ENCODE peak calls at places on chromosomes 12 and 14, in nine cellular contexts. O is fibroblast of pulmonary artery, U is GM23338, B is Peyer's patch, H is pancreas, Y is fibroblast of mammary gland, L is HFF-Myc, F is GM06990, T is AG09309. Z is an unnamed sample.

GRCh38 chr12:9707864-9708808 is 24.8 kb downstream of the CLECL1 start:
- DNase-seq in B (no peak), Y (peak; percentile 65), U (peak; percentile 85), H (peak; percentile 33), T (peak; percentile 8), L (peak; percentile 26), O (peak; percentile 76), F (no peak), Z (no peak)

GRCh38 chr12:94783862-94784261 is 133.5 kb upstream of the TMCC3 start:
- DNase-seq in B (no peak), T (no peak), F (peak; percentile 15), U (no peak), H (no peak), O (peak; percentile 37), L (no peak), Y (peak; percentile 59), Z (no peak)

GRCh38 chr12:110258466-110258865 is 22.6 kb upstream of the ATP2A2 start:
- DNase-seq in T (no peak), B (no peak), L (no peak), F (no peak), O (no peak), U (no peak), H (no peak), Y (no peak), Z (no peak)

GRCh38 chr12:3105690-3106479 is 28.7 kb downstream of the TSPAN9 start:
- DNase-seq in Y (no peak), L (no peak), B (no peak), T (no peak), H (no peak), O (no peak), F (no peak), U (no peak), Z (no peak)

GRCh38 chr14:77376380-77376770 is 519 bp downstream of the TMED8 start:
- DNase-seq in B (no peak), Y (no peak), F (no peak), H (peak; percentile 18), T (no peak), O (no peak), L (no peak), U (peak; percentile 49), Z (no peak)

GRCh38 chr12:48000878-48001321 is 3.4 kb downstream of the COL2A1 start:
- DNase-seq in H (no peak), F (no peak), O (peak; percentile 69), Y (peak; percentile 69), T (peak; percentile 16), B (peak; percentile 51), L (no peak), U (peak; percentile 84), Z (peak; percentile 10)

GRCh38 chr12:107429006-107429698 is 256.4 kb upstream of the PWP1 start:
- DNase-seq in O (no peak), F (no peak), T (no peak), H (peak; percentile 41), L (no peak), Y (no peak), B (peak; percentile 63), U (no peak), Z (no peak)

GRCh38 chr12:22588817-22589216 is 36.2 kb upstream of the ETNK1 start:
- DNase-seq in F (no peak), L (peak; percentile 14), H (no peak), O (no peak), T (no peak), B (no peak), U (no peak), Y (no peak), Z (no peak)

GRCh38 chr14:39876935-39877334 is 444.7 kb upstream of the FBXO33 start:
- DNase-seq in O (no peak), Y (no peak), L (no peak), F (no peak), B (no peak), T (no peak), H (no peak), U (no peak), Z (no peak)

GRCh38 chr14:99737451-99737951 is 53.4 kb downstream of the CYP46A1 start:
- DNase-seq in B (no peak), F (no peak), L (no peak), Y (no peak), T (no peak), H (peak; percentile 69), U (no peak), O (peak; percentile 28), Z (no peak)

GRCh38 chr12:116426391-116427136 is 132.6 kb upstream of the MAP1LC3B2 start:
- DNase-seq in O (peak; percentile 98), U (peak; percentile 89), B (no peak), L (peak; percentile 94), T (peak; percentile 96), F (no peak), Y (peak; percentile 98), H (peak; percentile 30), Z (no peak)

GRCh38 chr12:101671157-101671791 is 26.2 kb upstream of the CHPT1 start:
- DNase-seq in T (no peak), F (peak; percentile 22), Y (no peak), O (no peak), U (no peak), B (no peak), L (no peak), H (peak; percentile 17), Z (peak; percentile 31)

GRCh38 chr14:72745546-72745945 is 148.4 kb downstream of the DPF3 start:
- DNase-seq in T (no peak), Y (peak; percentile 93), U (no peak), O (peak; percentile 76), L (no peak), H (no peak), F (no peak), B (no peak), Z (no peak)

GRCh38 chr12:86801439-86801838 is 545.2 kb upstream of the MGAT4C start:
- DNase-seq in L (no peak), Y (no peak), B (no peak), H (no peak), F (no peak), O (no peak), U (no peak), T (no peak), Z (no peak)

GRCh38 chr12:87165733-87166375 is 863.3 kb downstream of the C12orf50 start:
- DNase-seq in Y (no peak), T (no peak), O (no peak), U (no peak), L (no peak), F (no peak), B (no peak), H (no peak), Z (no peak)

GRCh38 chr14:92638904-92639303 is 109.5 kb downstream of the LGMN start:
- DNase-seq in T (no peak), F (no peak), Y (no peak), O (no peak), H (no peak), B (no peak), U (no peak), L (no peak), Z (no peak)

GRCh38 chr12:72288436-72288835 is 16.3 kb downstream of the TRHDE start:
- DNase-seq in U (no peak), Y (no peak), B (no peak), L (no peak), O (no peak), T (no peak), F (no peak), H (no peak), Z (no peak)

GRCh38 chr14:56846970-56847928 is 37.0 kb upstream of the OTX2 start:
- DNase-seq in H (no peak), T (no peak), Y (no peak), U (peak; percentile 95), B (no peak), O (no peak), F (no peak), L (no peak), Z (no peak)

GRCh38 chr14:56841611-56842010 is 31.3 kb upstream of the OTX2 start:
- DNase-seq in U (no peak), Y (no peak), T (no peak), B (no peak), L (no peak), H (no peak), F (no peak), O (no peak), Z (no peak)

GRCh38 chr14:56840221-56840620 is 29.9 kb upstream of the OTX2 start:
- DNase-seq in H (no peak), Y (no peak), F (no peak), B (no peak), T (no peak), O (no peak), U (no peak), L (no peak), Z (no peak)

GRCh38 chr14:56844603-56845002 is 34.3 kb upstream of the OTX2 start:
- DNase-seq in U (peak; percentile 54), T (no peak), F (no peak), L (no peak), O (no peak), B (no peak), H (no peak), Y (no peak), Z (no peak)
- H3K4me3 ChIP-seq in U (peak overlapping the region; percentile 20), T (no peak overlapping the region), F (no peak overlapping the region), L (no peak overlapping the region), O (no peak overlapping the region), B (no peak overlapping the region), H (no peak overlapping the region), Y (no peak overlapping the region), Z (no peak overlapping the region)

DNA sequence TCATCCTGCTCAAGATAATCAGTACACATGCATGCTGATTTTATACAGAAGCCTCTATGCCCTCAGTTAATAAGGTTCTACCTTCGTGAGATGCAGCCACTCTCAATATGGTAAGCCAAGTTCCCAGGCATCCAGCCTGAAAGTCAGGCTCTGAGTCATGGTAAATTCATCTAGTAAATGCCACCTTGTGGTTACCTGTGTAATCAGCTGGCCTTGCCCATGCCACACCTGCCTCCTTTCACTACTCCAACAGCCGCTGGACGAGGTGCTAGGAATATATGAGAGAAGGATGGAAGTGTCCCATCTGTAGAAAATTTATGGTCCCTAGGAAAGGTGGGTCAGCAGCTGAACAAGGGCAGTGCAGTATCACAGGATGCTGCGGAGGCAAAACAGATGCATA is 207.3 kb downstream of the SSPN start:
- DNase-seq in Y (no peak), B (no peak), T (no peak), H (peak; percentile 51), F (no peak), L (no peak), O (no peak), U (peak; percentile 58), Z (peak; percentile 35)
- TF ChIP-seq CTCF in Y (no peak), B (peak; percentile 58), T (no peak), H (peak; percentile 13), F (peak; percentile 9), L (no peak), O (no peak), U (peak; percentile 52), Z (peak; percentile 42)

DNA sequence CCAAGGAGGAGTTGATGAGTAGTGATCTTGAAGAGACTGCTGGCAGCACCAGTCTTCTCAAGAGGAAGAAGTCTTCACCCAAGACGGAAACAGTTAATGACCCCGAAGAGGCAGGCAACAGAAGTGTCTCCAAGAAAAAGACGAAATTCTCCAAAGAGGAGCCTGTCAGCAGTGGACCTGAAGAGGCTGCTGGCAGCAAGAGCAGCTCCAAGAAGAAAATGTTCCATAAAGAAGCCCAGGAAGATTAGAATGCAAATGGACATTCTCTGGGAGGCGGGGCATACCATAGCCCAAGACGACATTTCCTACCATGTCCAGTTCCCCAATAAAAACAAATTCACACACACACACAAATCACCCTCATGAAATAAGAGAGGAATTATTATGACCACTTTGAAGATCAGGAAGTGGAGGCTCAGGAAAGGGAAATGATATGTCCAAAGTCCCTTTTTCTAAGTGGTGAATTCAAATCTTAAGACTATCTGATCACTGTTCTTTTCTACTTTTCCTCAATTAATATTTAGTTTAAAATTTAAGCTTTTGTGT is 131.8 kb downstream of the PAWR start:
- DNase-seq in L (no peak), F (no peak), H (no peak), O (no peak), U (no peak), Y (no peak), T (no peak), B (no peak), Z (no peak)
- H3K4me3 ChIP-seq in L (no peak overlapping the region), F (no peak overlapping the region), H (no peak overlapping the region), O (no peak overlapping the region), U (no peak overlapping the region), Y (no peak overlapping the region), T (no peak overlapping the region), B (no peak overlapping the region), Z (no peak overlapping the region)

GRCh38 chr12:106125351-106126085 is 13.2 kb downstream of the NUAK1 start:
- DNase-seq in Y (no peak), B (no peak), U (no peak), T (no peak), H (no peak), F (no peak), O (no peak), L (no peak), Z (no peak)
- TF ChIP-seq CTCF in Y (no peak), B (no peak), U (no peak), T (no peak), H (no peak), F (no peak), O (no peak), L (no peak), Z (no peak)

Z was measured in epithelial cell of proximal tubule.